ENCODE peak calls at places on chromosomes 16 and 17, in eight cellular contexts. L is astrocyte; T is coronary artery; G is lung; R is CD8-positive, alpha-beta T cell; O is heart left ventricle; I is left ventricle myocardium inferior; Q is dorsolateral prefrontal cortex. E is an unnamed sample.

GRCh38 chr16:49663081-49664057 is 192.5 kb downstream of the ZNF423 start:
- DNase-seq in O (peak), Q (no peak), R (no peak), L (no peak), I (peak), T (no peak), G (no peak), E (no peak)

GRCh38 chr17:2500446-2500845 is 11.2 kb downstream of the METTL16 start:
- DNase-seq in O (no peak), Q (no peak), G (no peak), L (peak), T (no peak), I (no peak), R (no peak), E (no peak)

GRCh38 chr16:22300427-22301071 is 3.3 kb downstream of the POLR3E start:
- DNase-seq in L (peak), O (peak), Q (peak), G (peak), R (peak), T (no peak), I (peak), E (peak)

GRCh38 chr16:52271088-52271487 is 275.9 kb downstream of the TOX3 start:
- DNase-seq in O (no peak), I (no peak), L (no peak), G (no peak), Q (no peak), R (no peak), T (no peak), E (no peak)

GRCh38 chr17:47955497-47956461 is 1.9 kb downstream of the PRR15L start:
- DNase-seq in I (no peak), L (no peak), G (peak), R (no peak), T (no peak), O (no peak), Q (no peak), E (no peak)

GRCh38 chr17:82787081-82787848 is 35.4 kb downstream of the TBCD start:
- DNase-seq in G (no peak), O (no peak), T (no peak), Q (peak), I (no peak), R (no peak), L (peak), E (no peak)

GRCh38 chr16:58501242-58502131 is 1.5 kb downstream of the NDRG4 start:
- DNase-seq in I (no peak), Q (peak), R (peak), L (no peak), O (peak), T (no peak), G (no peak), E (no peak)

GRCh38 chr17:35088647-35088910 is 25.1 kb upstream of the RFFL start:
- DNase-seq in Q (no peak), R (no peak), O (peak), I (no peak), L (no peak), G (no peak), T (no peak), E (no peak)

GRCh38 chr17:73358668-73359067 is 46.9 kb upstream of the CDC42EP4 start:
- DNase-seq in Q (no peak), G (no peak), I (peak), R (no peak), T (no peak), O (peak), L (no peak), E (no peak)

GRCh38 chr16:30697264-30698138 is 1.5 kb upstream of the SRCAP start:
- DNase-seq in Q (peak), R (no peak), T (no peak), I (no peak), G (no peak), O (no peak), L (peak), E (no peak)

GRCh38 chr16:59748531-59748930 is 1014.4 kb upstream of the GOT2 start:
- DNase-seq in Q (no peak), R (no peak), G (no peak), L (no peak), I (no peak), T (no peak), O (no peak), E (no peak)

GRCh38 chr17:7392696-7393612 is 1.4 kb downstream of the PLSCR3 start:
- DNase-seq in T (no peak), O (no peak), R (no peak), L (no peak), I (no peak), G (no peak), Q (no peak), E (no peak)

GRCh38 chr17:72931163-72931562 is 161.3 kb downstream of the SLC39A11 start:
- DNase-seq in L (no peak), O (no peak), G (no peak), Q (no peak), T (no peak), I (no peak), R (no peak), E (no peak)

GRCh38 chr17:50979524-50979927 is 113.4 kb upstream of the TOB1 start:
- DNase-seq in L (no peak), T (no peak), I (no peak), Q (no peak), R (no peak), O (no peak), G (no peak), E (no peak)

GRCh38 chr17:7080445-7081041 is 492 bp upstream of the CLEC10A start:
- DNase-seq in O (peak), L (no peak), Q (no peak), G (peak), T (no peak), R (no peak), I (peak), E (no peak)

GRCh38 chr17:73760186-73760758 is 116.0 kb upstream of the SDK2 start:
- DNase-seq in O (no peak), T (no peak), R (no peak), L (no peak), G (no peak), I (no peak), Q (no peak), E (no peak)

GRCh38 chr16:62014534-62014933 is 21.7 kb downstream of the CDH8 start:
- DNase-seq in O (no peak), I (no peak), Q (no peak), G (no peak), L (no peak), T (no peak), R (no peak), E (no peak)

GRCh38 chr17:9238340-9239259 is 217.3 kb downstream of the NTN1 start:
- DNase-seq in O (no peak), Q (no peak), I (no peak), R (no peak), G (no peak), T (no peak), L (no peak), E (no peak)

GRCh38 chr17:82019905-82020873 is 2.5 kb downstream of the CENPX start:
- DNase-seq in R (peak), T (no peak), L (no peak), Q (no peak), G (peak), I (peak), O (peak), E (no peak)

GRCh38 chr17:40373999-40374398 is 9.5 kb upstream of the GJD3 start:
- DNase-seq in I (no peak), O (no peak), Q (no peak), L (no peak), G (no peak), R (no peak), T (no peak), E (no peak)

GRCh38 chr17:48579738-48580543 is 1.8 kb upstream of the HOXB4 start:
- DNase-seq in O (no peak), T (no peak), I (no peak), R (no peak), G (no peak), L (peak), Q (no peak), E (no peak)

GRCh38 chr17:14997290-14997689 is 267.8 kb downstream of the PMP22 start:
- DNase-seq in T (no peak), R (no peak), L (no peak), I (no peak), O (no peak), Q (no peak), G (no peak), E (no peak)

GRCh38 chr16:57480127-57480753 is 6.1 kb downstream of the DOK4 start:
- DNase-seq in R (no peak), O (peak), L (peak), Q (no peak), G (peak), T (peak), I (peak), E (peak)

GRCh38 chr16:19384656-19385055 is 33.0 kb upstream of the TMC5 start:
- DNase-seq in I (no peak), L (no peak), Q (no peak), R (no peak), T (no peak), O (no peak), G (peak), E (no peak)

GRCh38 chr17:7479389-7480192 is at the start of gene ZBTB4:
- DNase-seq in L (peak), G (no peak), I (peak), O (peak), R (peak), Q (peak), T (peak), E (no peak)

GRCh38 chr16:6124136-6124535 is 1026.5 kb upstream of the EEF2KMT start:
- DNase-seq in L (no peak), T (no peak), R (no peak), G (no peak), O (no peak), Q (no peak), I (no peak), E (no peak)

GRCh38 chr16:56930516-56931252 is 1.3 kb upstream of the HERPUD1 start:
- DNase-seq in R (no peak), L (no peak), G (no peak), Q (no peak), O (no peak), T (no peak), I (no peak), E (no peak)

GRCh38 chr16:49622084-49622390 is 233.9 kb downstream of the ZNF423 start:
- DNase-seq in Q (no peak), T (peak), I (no peak), L (no peak), G (no peak), O (no peak), R (no peak), E (no peak)

GRCh38 chr17:81076097-81076754 is 41.3 kb downstream of the BAIAP2 start:
- DNase-seq in G (no peak), R (no peak), T (no peak), Q (no peak), L (no peak), I (no peak), O (no peak), E (no peak)

GRCh38 chr17:10779607-10780006 is 24.3 kb downstream of the TMEM238L start:
- DNase-seq in T (no peak), G (no peak), Q (no peak), L (no peak), O (no peak), I (no peak), R (no peak), E (no peak)

GRCh38 chr16:9094008-9094846 is 2.8 kb downstream of the HAPSTR1 start:
- DNase-seq in O (no peak), L (no peak), T (no peak), Q (no peak), I (no peak), G (peak), R (no peak), E (no peak)

GRCh38 chr16:64882385-64882784 is 239.5 kb downstream of the CDH11 start:
- DNase-seq in I (peak), Q (no peak), T (no peak), G (no peak), R (no peak), O (peak), L (no peak), E (no peak)

GRCh38 chr17:75404739-75405364 is 626 bp downstream of the GRB2 start:
- DNase-seq in R (peak), Q (peak), G (peak), L (no peak), I (peak), O (no peak), T (peak), E (no peak)

GRCh38 chr17:82939213-82940030 is 99.6 kb upstream of the ZNF750 start:
- DNase-seq in T (peak), L (no peak), Q (no peak), I (peak), R (no peak), G (peak), O (peak), E (no peak)

GRCh38 chr16:24850289-24850931 is 4.6 kb downstream of the SLC5A11 start:
- DNase-seq in G (no peak), I (no peak), Q (no peak), O (no peak), R (no peak), T (no peak), L (peak), E (no peak)

GRCh38 chr17:288802-289356 is 63.7 kb downstream of the RPH3AL start:
- DNase-seq in L (no peak), G (no peak), O (peak), I (no peak), T (no peak), Q (no peak), R (no peak), E (no peak)

GRCh38 chr17:77444653-77445029 is 303.9 kb downstream of the SEC14L1 start:
- DNase-seq in O (peak), I (peak), R (no peak), T (no peak), Q (no peak), L (peak), G (no peak), E (no peak)

GRCh38 chr17:61532818-61533217 is 58.2 kb downstream of the NACA2 start:
- DNase-seq in Q (no peak), T (no peak), I (no peak), O (no peak), G (no peak), R (no peak), L (no peak), E (no peak)

DNA sequence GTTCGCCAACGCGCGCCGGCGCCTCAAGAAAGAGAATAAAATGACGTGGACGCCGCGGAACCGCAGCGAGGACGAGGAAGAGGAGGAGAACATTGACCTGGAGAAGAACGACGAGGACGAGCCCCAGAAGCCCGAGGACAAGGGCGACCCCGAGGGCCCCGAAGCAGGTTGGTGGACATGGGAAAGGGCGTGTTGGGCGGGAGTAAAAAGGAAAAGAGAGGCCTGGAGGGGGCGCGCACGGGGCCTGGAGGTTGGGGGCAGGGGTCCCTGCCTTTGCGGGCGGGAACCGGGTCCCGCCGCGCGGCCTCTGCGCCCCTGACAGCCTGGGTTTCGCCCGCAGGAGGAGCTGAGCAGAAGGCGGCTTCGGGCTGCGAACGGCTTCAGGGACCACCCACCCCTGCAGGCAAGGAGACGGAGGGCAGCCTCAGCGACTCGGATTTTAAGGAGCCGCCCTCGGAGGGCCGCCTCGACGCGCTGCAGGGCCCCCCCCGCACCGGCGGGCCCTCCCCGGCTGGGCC is 2.1 kb downstream of the IRX5 start:
- DNase-seq in R (no peak), O (no peak), G (no peak), I (no peak), L (no peak), T (no peak), Q (no peak), E (no peak)
- TF ChIP-seq CTCF in R (no peak), O (no peak), G (no peak), I (no peak), L (no peak), T (no peak), Q (no peak), E (no peak)

GRCh38 chr17:79298801-79299200 is 224.2 kb downstream of the ENGASE start:
- DNase-seq in I (no peak), G (no peak), Q (no peak), L (no peak), R (no peak), O (no peak), T (no peak), E (no peak)
- H3K4me3 ChIP-seq in I (no peak), G (no peak), Q (no peak), L (no peak), R (no peak), O (no peak), T (no peak), E (no peak)

GRCh38 chr16:50679266-50679665 is 1.8 kb downstream of the SNX20 start:
- DNase-seq in G (no peak), R (no peak), O (no peak), Q (no peak), T (no peak), I (no peak), L (no peak), E (no peak)

GRCh38 chr16:50679676-50680555 is 1.2 kb downstream of the SNX20 start:
- DNase-seq in G (no peak), Q (no peak), I (no peak), O (no peak), R (no peak), L (no peak), T (no peak), E (no peak)

GRCh38 chr16:50680907-50681885 is at the start of gene SNX20:
- DNase-seq in I (peak), Q (no peak), R (peak), G (no peak), O (peak), T (no peak), L (no peak), E (no peak)

GRCh38 chr16:50677351-50677750 is 3.8 kb downstream of the SNX20 start:
- DNase-seq in R (no peak), I (no peak), L (no peak), O (no peak), G (no peak), Q (no peak), T (no peak), E (no peak)

GRCh38 chr16:50680556-50680893 is 587 bp downstream of the SNX20 start:
- DNase-seq in O (no peak), Q (no peak), I (no peak), L (no peak), T (no peak), G (no peak), R (no peak), E (no peak)
- H3K27ac ChIP-seq in O (no peak), Q (no peak), I (no peak), L (no peak), T (no peak), G (peak), R (peak), E (no peak)

GRCh38 chr17:57948555-57949420 is 6.4 kb downstream of the CUEDC1 start:
- DNase-seq in O (no peak), R (no peak), G (peak), I (no peak), L (peak), T (no peak), Q (no peak), E (peak)
- TF ChIP-seq CTCF in O (no peak), R (no peak), G (no peak), I (no peak), L (no peak), T (no peak), Q (peak), E (no peak)

DNA sequence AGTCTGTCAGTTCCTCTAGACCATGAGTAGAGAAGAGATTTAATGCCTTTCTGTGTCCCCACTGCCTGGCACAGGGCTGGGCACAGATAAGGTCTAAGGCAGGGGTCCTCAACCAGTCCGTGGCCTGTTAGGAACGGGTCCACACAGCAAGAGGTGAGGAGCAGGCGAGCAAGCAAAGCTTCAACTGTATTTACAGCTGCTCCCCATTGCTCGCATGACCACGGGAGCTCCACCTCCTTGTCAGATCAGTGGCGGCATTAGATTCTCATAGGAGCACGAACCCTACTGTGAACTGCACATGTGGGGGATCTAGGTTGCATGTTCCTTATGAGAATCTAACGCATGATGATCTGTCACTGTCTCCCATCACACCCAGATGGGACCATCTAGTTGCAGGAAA is 1.8 kb downstream of the B9D1 start:
- DNase-seq in G (no peak), O (no peak), R (no peak), T (no peak), I (no peak), L (no peak), Q (no peak), E (no peak)
- H3K4me3 ChIP-seq in G (no peak), O (no peak), R (no peak), T (no peak), I (no peak), L (no peak), Q (no peak), E (no peak)

GRCh38 chr17:44754276-44754675 is 4.5 kb upstream of the ADAM11 start:
- DNase-seq in R (no peak), Q (no peak), I (no peak), G (no peak), T (no peak), L (no peak), O (no peak), E (no peak)
- H3K27ac ChIP-seq in R (no peak), Q (no peak), I (no peak), G (no peak), T (no peak), L (no peak), O (no peak), E (no peak)

GRCh38 chr17:66427134-66427533 is 124.7 kb downstream of the PRKCA start:
- DNase-seq in G (no peak), O (no peak), R (no peak), L (no peak), I (no peak), Q (no peak), T (no peak), E (no peak)

GRCh38 chr17:66423436-66423922 is 121.1 kb downstream of the PRKCA start:
- DNase-seq in G (no peak), I (no peak), T (no peak), L (peak), R (no peak), Q (no peak), O (no peak), E (no peak)

GRCh38 chr17:66425751-66426396 is 123.5 kb downstream of the PRKCA start:
- DNase-seq in R (no peak), G (no peak), T (no peak), I (no peak), O (no peak), Q (no peak), L (no peak), E (no peak)

GRCh38 chr17:66429680-66430079 is 127.3 kb downstream of the PRKCA start:
- DNase-seq in R (no peak), O (no peak), I (no peak), T (no peak), Q (no peak), G (no peak), L (no peak), E (no peak)

GRCh38 chr17:66426397-66427033 is 124.1 kb downstream of the PRKCA start:
- DNase-seq in I (no peak), L (no peak), T (no peak), Q (no peak), R (peak), O (no peak), G (no peak), E (no peak)
- TF ChIP-seq CTCF in I (peak), L (peak), T (no peak), Q (no peak), R (peak), O (no peak), G (no peak), E (peak)

DNA sequence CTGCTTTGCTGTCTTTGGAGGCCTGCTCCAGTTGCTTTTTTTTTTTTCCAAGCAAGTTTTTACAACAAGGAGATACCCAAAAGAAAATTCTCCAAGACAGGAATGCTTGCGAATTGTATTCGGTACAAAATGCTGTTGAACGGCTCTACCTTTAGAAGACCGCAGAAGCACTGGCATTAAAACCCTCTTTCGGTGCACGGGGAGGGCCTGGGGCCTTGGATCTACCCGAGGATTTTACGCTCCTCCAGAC is 1.3 kb upstream of the HELZ start:
- DNase-seq in R (no peak), L (no peak), T (no peak), O (no peak), Q (no peak), I (no peak), G (no peak), E (no peak)
- H3K4me3 ChIP-seq in R (peak), L (peak), T (peak), O (peak), Q (peak), I (peak), G (no peak), E (peak)

GRCh38 chr17:45088741-45089140 is 27.6 kb downstream of the NMT1 start:
- DNase-seq in T (no peak), G (no peak), I (no peak), Q (no peak), L (no peak), R (no peak), O (no peak), E (no peak)

GRCh38 chr17:45086865-45087495 is 25.9 kb downstream of the NMT1 start:
- DNase-seq in L (no peak), Q (no peak), I (no peak), O (no peak), G (no peak), T (no peak), R (no peak), E (no peak)

GRCh38 chr17:45087496-45087975 is 26.4 kb downstream of the NMT1 start:
- DNase-seq in L (peak), G (no peak), I (no peak), O (no peak), R (no peak), Q (no peak), T (no peak), E (peak)

GRCh38 chr17:45087978-45088377 is 26.9 kb downstream of the NMT1 start:
- DNase-seq in T (no peak), I (no peak), L (no peak), O (no peak), G (no peak), Q (no peak), R (no peak), E (no peak)

GRCh38 chr17:45086346-45086745 is 25.2 kb downstream of the NMT1 start:
- DNase-seq in I (no peak), Q (no peak), L (no peak), G (no peak), R (no peak), O (no peak), T (no peak), E (no peak)
- H3K27ac ChIP-seq in I (peak), Q (no peak), L (no peak), G (no peak), R (no peak), O (peak), T (peak), E (no peak)

E was measured in brain microvascular endothelial cell.